ENCODE peak calls at places on chromosome 11, in eight cellular contexts. M is IMR-90, F is NB4, H is HL-60, E is HFF-Myc, R is AG04450, N is PC-9, B is MM.1S. W is an unnamed sample.

GRCh38 chr11:104764718-104765045 is 133.6 kb downstream of the CASP12 start:
- DNase-seq in M (peak; percentile 6), F (no peak), H (no peak), E (no peak), R (no peak), N (no peak), B (peak; percentile 30), W (no peak)

GRCh38 chr11:819943-820649 is 1.4 kb downstream of the PNPLA2 start:
- DNase-seq in M (peak; percentile 59), F (peak; percentile 93), H (peak; percentile 97), E (no peak), R (no peak), N (peak; percentile 81), B (peak; percentile 98), W (no peak)

GRCh38 chr11:65852508-65853248 is 5.3 kb downstream of the CFL1 start:
- DNase-seq in M (no peak), F (no peak), H (no peak), E (no peak), R (no peak), N (no peak), B (no peak), W (no peak)

GRCh38 chr11:120034881-120035620 is 102.9 kb downstream of the TRIM29 start:
- DNase-seq in M (no peak), F (no peak), H (no peak), E (no peak), R (no peak), N (no peak), B (no peak), W (no peak)

GRCh38 chr11:7020183-7020917 is at the start of the genes NLRP14 and ZNF214:
- DNase-seq in M (peak; percentile 89), F (no peak), H (no peak), E (peak; percentile 78), R (peak; percentile 83), N (no peak), B (peak; percentile 26), W (peak; percentile 76)

GRCh38 chr11:87477321-87477720 is 439.6 kb downstream of the TMEM135 start:
- DNase-seq in M (no peak), F (no peak), H (no peak), E (no peak), R (no peak), N (no peak), B (no peak), W (no peak)

GRCh38 chr11:18775492-18776292 is 15.9 kb downstream of the PTPN5 start:
- DNase-seq in M (peak; percentile 31), F (peak; percentile 66), H (peak; percentile 56), E (no peak), R (no peak), N (peak; percentile 52), B (peak; percentile 75), W (no peak)

GRCh38 chr11:117972589-117973445 is 13.4 kb upstream of the IL10RA start:
- DNase-seq in M (no peak), F (no peak), H (no peak), E (no peak), R (no peak), N (no peak), B (no peak), W (no peak)

GRCh38 chr11:73141031-73141308 is 1.1 kb downstream of the FCHSD2 start:
- DNase-seq in M (no peak), F (no peak), H (no peak), E (no peak), R (no peak), N (peak; percentile 16), B (no peak), W (no peak)
- H3K4me3 ChIP-seq in M (peak overlapping the region; percentile 68), F (peak overlapping the region; percentile 91), H (peak overlapping the region; percentile 96), E (peak overlapping the region; percentile 82), R (peak overlapping the region; percentile 92), N (peak overlapping the region; percentile 98), B (peak overlapping the region; percentile 96), W (peak overlapping the region; percentile 92)

GRCh38 chr11:63901660-63902059 is 15.3 kb downstream of the RCOR2 start:
- DNase-seq in M (peak; percentile 30), F (peak; percentile 47), H (no peak), E (no peak), R (no peak), N (no peak), B (no peak), W (no peak)
- TF ChIP-seq CTCF in M (peak; percentile 31), F (peak; percentile 54), H (no peak), E (peak; percentile 51), R (peak; percentile 61), N (peak; percentile 55), B (peak; percentile 28), W (peak; percentile 71)

GRCh38 chr11:115656684-115657083 is 152.5 kb upstream of the CADM1 start:
- DNase-seq in M (no peak), F (no peak), H (no peak), E (no peak), R (no peak), N (no peak), B (no peak), W (no peak)

GRCh38 chr11:115657586-115657985 is 153.4 kb upstream of the CADM1 start:
- DNase-seq in M (peak; percentile 70), F (no peak), H (no peak), E (no peak), R (no peak), N (no peak), B (no peak), W (no peak)

GRCh38 chr11:115656041-115656440 is 151.8 kb upstream of the CADM1 start:
- DNase-seq in M (no peak), F (no peak), H (no peak), E (no peak), R (no peak), N (no peak), B (no peak), W (no peak)

GRCh38 chr11:115660072-115660805 is 156.0 kb upstream of the CADM1 start:
- DNase-seq in M (no peak), F (no peak), H (no peak), E (no peak), R (no peak), N (no peak), B (no peak), W (no peak)

GRCh38 chr11:115659061-115659963 is 155.1 kb upstream of the CADM1 start:
- DNase-seq in M (peak; percentile 41), F (no peak), H (peak; percentile 35), E (no peak), R (no peak), N (no peak), B (no peak), W (no peak)
- H3K4me3 ChIP-seq in M (peak overlapping the region; percentile 28), F (no peak overlapping the region), H (peak overlapping the region; percentile 6), E (peak overlapping the region; percentile 32), R (peak overlapping the region; percentile 51), N (no peak overlapping the region), B (no peak overlapping the region), W (peak overlapping the region; percentile 42)

DNA sequence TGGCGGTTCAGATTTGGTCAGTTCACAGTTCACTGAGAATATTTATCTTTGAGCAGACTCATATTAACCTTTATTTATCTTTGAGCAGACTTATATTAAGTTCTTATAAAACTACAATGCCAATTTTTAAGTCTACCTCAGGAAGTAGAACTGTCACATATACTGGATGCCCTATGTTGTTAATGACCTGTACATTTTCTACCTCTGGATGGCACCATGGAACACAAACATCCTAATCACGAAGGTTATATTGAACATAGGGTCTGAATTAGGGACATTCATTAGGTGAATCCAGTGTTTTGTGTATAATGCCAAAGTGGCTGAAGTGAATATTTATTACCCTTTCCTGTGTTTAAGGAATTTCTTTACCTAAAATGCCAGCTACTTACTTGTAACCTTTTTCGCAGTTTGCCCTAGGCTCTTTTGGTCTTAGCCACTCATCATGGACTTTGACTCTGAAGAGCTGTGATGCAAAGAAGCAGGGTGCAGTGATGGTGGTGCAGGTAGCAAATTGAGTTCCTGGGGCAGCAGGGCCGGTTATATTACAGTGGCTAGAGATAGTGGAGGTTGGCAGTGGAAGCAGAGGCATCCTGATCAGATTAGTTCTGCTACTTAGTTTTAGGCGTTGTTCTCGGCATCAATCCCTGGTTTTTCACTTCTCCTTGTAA is 71.8 kb downstream of the STIM1 start:
- DNase-seq in M (no peak), F (no peak), H (no peak), E (no peak), R (no peak), N (no peak), B (no peak), W (no peak)
- TF ChIP-seq CTCF in M (no peak), F (no peak), H (no peak), E (no peak), R (no peak), N (no peak), B (no peak), W (no peak)

GRCh38 chr11:134754823-134755198 is 342.8 kb upstream of the B3GAT1 start:
- DNase-seq in M (no peak), F (no peak), H (no peak), E (no peak), R (no peak), N (no peak), B (no peak), W (no peak)

GRCh38 chr11:134753805-134754130 is 341.7 kb upstream of the B3GAT1 start:
- DNase-seq in M (no peak), F (no peak), H (no peak), E (no peak), R (no peak), N (no peak), B (no peak), W (no peak)

GRCh38 chr11:134755535-134755934 is 343.5 kb upstream of the B3GAT1 start:
- DNase-seq in M (no peak), F (no peak), H (no peak), E (no peak), R (no peak), N (no peak), B (no peak), W (no peak)

GRCh38 chr11:134752964-134753804 is 341.1 kb upstream of the B3GAT1 start:
- DNase-seq in M (no peak), F (no peak), H (no peak), E (no peak), R (no peak), N (no peak), B (no peak), W (no peak)

GRCh38 chr11:134754196-134754822 is 342.3 kb upstream of the B3GAT1 start:
- DNase-seq in M (no peak), F (no peak), H (no peak), E (no peak), R (no peak), N (no peak), B (no peak), W (no peak)
- H3K4me3 ChIP-seq in M (no peak overlapping the region), F (no peak overlapping the region), H (no peak overlapping the region), E (no peak overlapping the region), R (no peak overlapping the region), N (no peak overlapping the region), B (no peak overlapping the region), W (no peak overlapping the region)